ENCODE peak calls at places on chromosome 14, in seven cellular contexts. One of them, this sample, is unnamed. For H3K4me1, the result is how much of the 10 kb centered on the place peaks cover.

GRCh38 chr14:35416108-35416750 is 11.7 kb upstream of the NFKBIA start:
- DNase-seq in prostate gland: no peak
- DNase-seq in esophagus squamous epithelium: no peak
- DNase-seq in CD8-positive, alpha-beta memory T cell: peak
- DNase-seq in psoas muscle: no peak
- DNase-seq in GM23338: no peak
- DNase-seq in thyroid gland: no peak
- DNase-seq in this sample: no peak

GRCh38 chr14:75578099-75578785 is at the start of gene FLVCR2:
- DNase-seq in thyroid gland: peak
- DNase-seq in CD8-positive, alpha-beta memory T cell: peak
- DNase-seq in esophagus squamous epithelium: no peak
- DNase-seq in GM23338: peak
- DNase-seq in psoas muscle: peak
- DNase-seq in prostate gland: peak
- DNase-seq in this sample: peak

GRCh38 chr14:22314183-22314820 is 274.7 kb downstream of the DAD1 start:
- DNase-seq in psoas muscle: no peak
- DNase-seq in thyroid gland: no peak
- DNase-seq in CD8-positive, alpha-beta memory T cell: no peak
- DNase-seq in GM23338: peak
- DNase-seq in prostate gland: peak
- DNase-seq in esophagus squamous epithelium: no peak
- DNase-seq in this sample: peak

GRCh38 chr14:58864751-58865519 is 227.2 kb downstream of the DACT1 start:
- DNase-seq in thyroid gland: no peak
- DNase-seq in psoas muscle: no peak
- DNase-seq in prostate gland: no peak
- DNase-seq in esophagus squamous epithelium: no peak
- DNase-seq in CD8-positive, alpha-beta memory T cell: no peak
- DNase-seq in GM23338: no peak
- DNase-seq in this sample: peak

GRCh38 chr14:55103005-55103640 is 25.9 kb upstream of the LGALS3 start:
- DNase-seq in thyroid gland: peak
- DNase-seq in psoas muscle: peak
- DNase-seq in CD8-positive, alpha-beta memory T cell: peak
- DNase-seq in esophagus squamous epithelium: peak
- DNase-seq in GM23338: peak
- DNase-seq in prostate gland: peak
- DNase-seq in this sample: peak

GRCh38 chr14:73295198-73295796 is 58.0 kb downstream of the PAPLN start:
- DNase-seq in CD8-positive, alpha-beta memory T cell: peak
- DNase-seq in thyroid gland: no peak
- DNase-seq in esophagus squamous epithelium: no peak
- DNase-seq in prostate gland: peak
- DNase-seq in psoas muscle: no peak
- DNase-seq in GM23338: peak
- DNase-seq in this sample: peak

GRCh38 chr14:100537701-100538565 is 49.3 kb downstream of the BEGAIN start:
- DNase-seq in thyroid gland: peak
- DNase-seq in CD8-positive, alpha-beta memory T cell: no peak
- DNase-seq in esophagus squamous epithelium: no peak
- DNase-seq in GM23338: peak
- DNase-seq in prostate gland: no peak
- DNase-seq in psoas muscle: peak
- DNase-seq in this sample: no peak

GRCh38 chr14:52650774-52651173 is 44.6 kb downstream of the ERO1A start:
- DNase-seq in psoas muscle: no peak
- DNase-seq in prostate gland: no peak
- DNase-seq in esophagus squamous epithelium: no peak
- DNase-seq in thyroid gland: no peak
- DNase-seq in CD8-positive, alpha-beta memory T cell: no peak
- DNase-seq in GM23338: no peak
- DNase-seq in this sample: peak

GRCh38 chr14:92037989-92038388 is 1.9 kb downstream of the TRIP11 start:
- DNase-seq in thyroid gland: no peak
- DNase-seq in esophagus squamous epithelium: no peak
- DNase-seq in GM23338: no peak
- DNase-seq in psoas muscle: no peak
- DNase-seq in prostate gland: no peak
- DNase-seq in CD8-positive, alpha-beta memory T cell: no peak
- DNase-seq in this sample: no peak

GRCh38 chr14:23548351-23549318 is 2.9 kb downstream of the ZFHX2 start:
- DNase-seq in GM23338: peak
- DNase-seq in psoas muscle: no peak
- DNase-seq in CD8-positive, alpha-beta memory T cell: no peak
- DNase-seq in esophagus squamous epithelium: no peak
- DNase-seq in prostate gland: no peak
- DNase-seq in thyroid gland: no peak
- DNase-seq in this sample: no peak

GRCh38 chr14:35140718-35141581 is 18.6 kb downstream of the PRORP start:
- DNase-seq in CD8-positive, alpha-beta memory T cell: peak
- DNase-seq in prostate gland: no peak
- DNase-seq in GM23338: peak
- DNase-seq in thyroid gland: no peak
- DNase-seq in esophagus squamous epithelium: no peak
- DNase-seq in psoas muscle: no peak
- DNase-seq in this sample: no peak

GRCh38 chr14:90545431-90545830 is 148.6 kb downstream of the CALM1 start:
- DNase-seq in GM23338: no peak
- DNase-seq in prostate gland: no peak
- DNase-seq in CD8-positive, alpha-beta memory T cell: no peak
- DNase-seq in thyroid gland: no peak
- DNase-seq in esophagus squamous epithelium: no peak
- DNase-seq in psoas muscle: no peak
- DNase-seq in this sample: no peak
- H3K4me1 ChIP-seq in GM23338: under half
- H3K4me1 ChIP-seq in prostate gland: under half
- H3K4me1 ChIP-seq in CD8-positive, alpha-beta memory T cell: under half
- H3K4me1 ChIP-seq in thyroid gland: under half
- H3K4me1 ChIP-seq in esophagus squamous epithelium: under half
- H3K4me1 ChIP-seq in psoas muscle: under half
- H3K4me1 ChIP-seq in this sample: under half

GRCh38 chr14:103517172-103517566 is 5.5 kb downstream of the CKB start:
- DNase-seq in thyroid gland: no peak
- DNase-seq in CD8-positive, alpha-beta memory T cell: no peak
- DNase-seq in esophagus squamous epithelium: no peak
- DNase-seq in prostate gland: no peak
- DNase-seq in GM23338: no peak
- DNase-seq in psoas muscle: no peak
- DNase-seq in this sample: peak
- H3K4me1 ChIP-seq in thyroid gland: half or more
- H3K4me1 ChIP-seq in CD8-positive, alpha-beta memory T cell: under half
- H3K4me1 ChIP-seq in esophagus squamous epithelium: half or more
- H3K4me1 ChIP-seq in prostate gland: under half
- H3K4me1 ChIP-seq in GM23338: under half
- H3K4me1 ChIP-seq in psoas muscle: under half
- H3K4me1 ChIP-seq in this sample: under half

DNA sequence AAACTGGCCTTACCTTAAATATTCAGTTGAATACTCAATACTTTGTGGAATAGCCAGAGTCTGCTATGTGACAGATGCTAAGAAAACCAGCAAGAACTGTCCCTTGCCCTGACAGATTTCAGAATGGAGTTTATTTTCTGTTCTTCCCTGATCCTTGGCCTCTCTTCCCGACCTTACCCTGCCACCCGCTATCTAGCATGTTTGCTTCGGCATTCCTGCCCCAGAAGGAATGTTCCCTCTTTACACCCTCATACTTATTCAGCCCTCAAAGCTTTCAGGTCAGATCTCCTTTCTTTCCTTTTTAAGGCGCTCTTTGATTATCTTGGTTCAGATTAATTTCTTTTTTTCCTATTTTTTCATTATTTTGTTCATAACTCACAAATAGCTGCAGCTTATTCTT is 21.8 kb downstream of the SUSD6 start:
- DNase-seq in prostate gland: no peak
- DNase-seq in GM23338: peak
- DNase-seq in psoas muscle: no peak
- DNase-seq in thyroid gland: no peak
- DNase-seq in CD8-positive, alpha-beta memory T cell: no peak
- DNase-seq in esophagus squamous epithelium: no peak
- DNase-seq in this sample: no peak
- H3K4me1 ChIP-seq in prostate gland: under half
- H3K4me1 ChIP-seq in GM23338: half or more
- H3K4me1 ChIP-seq in psoas muscle: half or more
- H3K4me1 ChIP-seq in thyroid gland: half or more
- H3K4me1 ChIP-seq in CD8-positive, alpha-beta memory T cell: half or more
- H3K4me1 ChIP-seq in esophagus squamous epithelium: under half
- H3K4me1 ChIP-seq in this sample: under half

GRCh38 chr14:105473033-105473676 is 1.5 kb upstream of the CRIP2 start:
- DNase-seq in esophagus squamous epithelium: no peak
- DNase-seq in CD8-positive, alpha-beta memory T cell: no peak
- DNase-seq in prostate gland: no peak
- DNase-seq in GM23338: no peak
- DNase-seq in thyroid gland: peak
- DNase-seq in psoas muscle: no peak
- DNase-seq in this sample: peak
- H3K4me1 ChIP-seq in esophagus squamous epithelium: half or more
- H3K4me1 ChIP-seq in CD8-positive, alpha-beta memory T cell: under half
- H3K4me1 ChIP-seq in prostate gland: under half
- H3K4me1 ChIP-seq in GM23338: under half
- H3K4me1 ChIP-seq in thyroid gland: half or more
- H3K4me1 ChIP-seq in psoas muscle: half or more
- H3K4me1 ChIP-seq in this sample: under half

GRCh38 chr14:95536036-95536577 is 1.3 kb downstream of the GLRX5 start:
- DNase-seq in prostate gland: no peak
- DNase-seq in CD8-positive, alpha-beta memory T cell: no peak
- DNase-seq in psoas muscle: no peak
- DNase-seq in esophagus squamous epithelium: no peak
- DNase-seq in GM23338: no peak
- DNase-seq in thyroid gland: no peak
- DNase-seq in this sample: no peak
- H3K4me1 ChIP-seq in prostate gland: under half
- H3K4me1 ChIP-seq in CD8-positive, alpha-beta memory T cell: under half
- H3K4me1 ChIP-seq in psoas muscle: half or more
- H3K4me1 ChIP-seq in esophagus squamous epithelium: under half
- H3K4me1 ChIP-seq in GM23338: under half
- H3K4me1 ChIP-seq in thyroid gland: under half
- H3K4me1 ChIP-seq in this sample: under half

DNA sequence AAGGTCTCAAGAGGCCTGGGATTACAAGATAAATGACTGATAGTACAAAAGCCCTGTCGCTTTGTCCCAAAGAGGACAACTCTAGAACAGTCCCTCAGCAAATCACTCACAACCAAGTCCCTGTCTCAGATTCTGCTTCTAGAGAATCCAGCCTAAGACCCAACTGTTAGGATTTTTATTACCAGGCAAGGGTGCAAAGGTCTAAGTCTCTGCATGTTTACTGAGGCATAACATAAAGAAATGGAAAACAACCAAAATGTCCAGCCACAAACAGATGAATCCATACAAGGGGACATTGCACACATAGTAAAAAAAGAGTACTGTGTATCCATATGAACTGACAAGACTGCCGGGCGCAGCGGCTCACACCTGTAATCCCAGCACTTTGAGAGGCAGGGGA is 104.1 kb downstream of the FOXN3 start:
- DNase-seq in GM23338: no peak
- DNase-seq in psoas muscle: no peak
- DNase-seq in prostate gland: no peak
- DNase-seq in CD8-positive, alpha-beta memory T cell: no peak
- DNase-seq in esophagus squamous epithelium: no peak
- DNase-seq in thyroid gland: no peak
- DNase-seq in this sample: no peak
- H3K4me1 ChIP-seq in GM23338: under half
- H3K4me1 ChIP-seq in psoas muscle: under half
- H3K4me1 ChIP-seq in prostate gland: under half
- H3K4me1 ChIP-seq in CD8-positive, alpha-beta memory T cell: under half
- H3K4me1 ChIP-seq in esophagus squamous epithelium: under half
- H3K4me1 ChIP-seq in thyroid gland: under half
- H3K4me1 ChIP-seq in this sample: under half

GRCh38 chr14:96509457-96510090 is 7.4 kb downstream of the PAPOLA start:
- DNase-seq in psoas muscle: no peak
- DNase-seq in thyroid gland: no peak
- DNase-seq in prostate gland: no peak
- DNase-seq in GM23338: no peak
- DNase-seq in esophagus squamous epithelium: no peak
- DNase-seq in CD8-positive, alpha-beta memory T cell: no peak
- DNase-seq in this sample: no peak

GRCh38 chr14:96512602-96513397 is 10.6 kb downstream of the PAPOLA start:
- DNase-seq in GM23338: peak
- DNase-seq in thyroid gland: no peak
- DNase-seq in esophagus squamous epithelium: no peak
- DNase-seq in psoas muscle: no peak
- DNase-seq in prostate gland: no peak
- DNase-seq in CD8-positive, alpha-beta memory T cell: no peak
- DNase-seq in this sample: no peak

GRCh38 chr14:96511667-96512066 is 9.5 kb downstream of the PAPOLA start:
- DNase-seq in thyroid gland: no peak
- DNase-seq in GM23338: no peak
- DNase-seq in psoas muscle: no peak
- DNase-seq in esophagus squamous epithelium: no peak
- DNase-seq in CD8-positive, alpha-beta memory T cell: no peak
- DNase-seq in prostate gland: no peak
- DNase-seq in this sample: no peak

GRCh38 chr14:96511146-96511545 is 9.0 kb downstream of the PAPOLA start:
- DNase-seq in psoas muscle: no peak
- DNase-seq in prostate gland: no peak
- DNase-seq in GM23338: no peak
- DNase-seq in esophagus squamous epithelium: no peak
- DNase-seq in CD8-positive, alpha-beta memory T cell: no peak
- DNase-seq in thyroid gland: no peak
- DNase-seq in this sample: no peak

GRCh38 chr14:96512122-96512521 is 9.9 kb downstream of the PAPOLA start:
- DNase-seq in psoas muscle: no peak
- DNase-seq in esophagus squamous epithelium: no peak
- DNase-seq in prostate gland: no peak
- DNase-seq in thyroid gland: no peak
- DNase-seq in CD8-positive, alpha-beta memory T cell: no peak
- DNase-seq in GM23338: no peak
- DNase-seq in this sample: no peak
- H3K4me1 ChIP-seq in psoas muscle: half or more
- H3K4me1 ChIP-seq in esophagus squamous epithelium: under half
- H3K4me1 ChIP-seq in prostate gland: under half
- H3K4me1 ChIP-seq in thyroid gland: under half
- H3K4me1 ChIP-seq in CD8-positive, alpha-beta memory T cell: half or more
- H3K4me1 ChIP-seq in GM23338: half or more
- H3K4me1 ChIP-seq in this sample: under half

This sample was measured in mucosa of descending colon.